ENCODE peak calls at places on chromosomes 1 and 21, in six cellular contexts. One of them, this sample, is unnamed.

GRCh38 chr1:176983786-176984185 is 180.7 kb downstream of the ASTN1 start:
- DNase-seq in ovary: no peak
- DNase-seq in right cardiac atrium: no peak
- DNase-seq in stomach: no peak
- DNase-seq in fibroblast of lung: no peak
- DNase-seq in CD8-positive, alpha-beta memory T cell: no peak
- DNase-seq in this sample: no peak

GRCh38 chr1:6350416-6351088 is 43.0 kb downstream of the ACOT7 start:
- DNase-seq in ovary: no peak
- DNase-seq in right cardiac atrium: peak; percentile 86
- DNase-seq in stomach: peak; percentile 93
- DNase-seq in fibroblast of lung: no peak
- DNase-seq in CD8-positive, alpha-beta memory T cell: no peak
- DNase-seq in this sample: peak; percentile 65

GRCh38 chr1:178102218-178102617 is 8.3 kb downstream of the RASAL2 start:
- DNase-seq in ovary: no peak
- DNase-seq in right cardiac atrium: no peak
- DNase-seq in stomach: no peak
- DNase-seq in fibroblast of lung: no peak
- DNase-seq in CD8-positive, alpha-beta memory T cell: no peak
- DNase-seq in this sample: no peak

GRCh38 chr1:54335396-54336056 is 70.7 kb downstream of the SSBP3 start:
- DNase-seq in ovary: peak; percentile 72
- DNase-seq in right cardiac atrium: peak; percentile 86
- DNase-seq in stomach: peak; percentile 57
- DNase-seq in fibroblast of lung: peak; percentile 95
- DNase-seq in CD8-positive, alpha-beta memory T cell: no peak
- DNase-seq in this sample: peak; percentile 52

GRCh38 chr1:37634554-37635308 is at the start of gene RSPO1:
- DNase-seq in ovary: peak; percentile 45
- DNase-seq in right cardiac atrium: no peak
- DNase-seq in stomach: no peak
- DNase-seq in fibroblast of lung: peak; percentile 20
- DNase-seq in CD8-positive, alpha-beta memory T cell: no peak
- DNase-seq in this sample: peak; percentile 13

GRCh38 chr1:65478379-65479026 is 58.0 kb downstream of the LEPR start:
- DNase-seq in ovary: no peak
- DNase-seq in right cardiac atrium: no peak
- DNase-seq in stomach: no peak
- DNase-seq in fibroblast of lung: peak; percentile 38
- DNase-seq in CD8-positive, alpha-beta memory T cell: no peak
- DNase-seq in this sample: no peak

GRCh38 chr1:8667869-8668595 is 149.4 kb downstream of the RERE start:
- DNase-seq in ovary: no peak
- DNase-seq in right cardiac atrium: no peak
- DNase-seq in stomach: no peak
- DNase-seq in fibroblast of lung: peak; percentile 56
- DNase-seq in CD8-positive, alpha-beta memory T cell: no peak
- DNase-seq in this sample: no peak

GRCh38 chr1:27605796-27606707 is 2.1 kb upstream of the AHDC1 start:
- DNase-seq in ovary: peak; percentile 71
- DNase-seq in right cardiac atrium: peak; percentile 75
- DNase-seq in stomach: peak; percentile 51
- DNase-seq in fibroblast of lung: peak; percentile 69
- DNase-seq in CD8-positive, alpha-beta memory T cell: peak; percentile 72
- DNase-seq in this sample: no peak

GRCh38 chr1:151199860-151200581 is 1.7 kb downstream of the PIP5K1A start:
- DNase-seq in ovary: no peak
- DNase-seq in right cardiac atrium: no peak
- DNase-seq in stomach: no peak
- DNase-seq in fibroblast of lung: peak; percentile 80
- DNase-seq in CD8-positive, alpha-beta memory T cell: no peak
- DNase-seq in this sample: no peak

GRCh38 chr1:33143698-33144097 is 38.1 kb downstream of the TRIM62 start:
- DNase-seq in ovary: no peak
- DNase-seq in right cardiac atrium: no peak
- DNase-seq in stomach: no peak
- DNase-seq in fibroblast of lung: peak; percentile 83
- DNase-seq in CD8-positive, alpha-beta memory T cell: no peak
- DNase-seq in this sample: no peak

GRCh38 chr1:44261475-44261853 is 48.2 kb downstream of the DMAP1 start:
- DNase-seq in ovary: no peak
- DNase-seq in right cardiac atrium: no peak
- DNase-seq in stomach: no peak
- DNase-seq in fibroblast of lung: no peak
- DNase-seq in CD8-positive, alpha-beta memory T cell: no peak
- DNase-seq in this sample: no peak

GRCh38 chr21:39048064-39048463 is 135.2 kb downstream of the PSMG1 start:
- DNase-seq in ovary: no peak
- DNase-seq in right cardiac atrium: peak; percentile 63
- DNase-seq in stomach: no peak
- DNase-seq in fibroblast of lung: peak; percentile 38
- DNase-seq in CD8-positive, alpha-beta memory T cell: no peak
- DNase-seq in this sample: no peak

GRCh38 chr1:22045604-22046228 is 6.8 kb upstream of the CDC42 start:
- DNase-seq in ovary: no peak
- DNase-seq in right cardiac atrium: no peak
- DNase-seq in stomach: no peak
- DNase-seq in fibroblast of lung: no peak
- DNase-seq in CD8-positive, alpha-beta memory T cell: no peak
- DNase-seq in this sample: no peak

GRCh38 chr21:26795398-26795790 is 49.8 kb downstream of the ADAMTS1 start:
- DNase-seq in ovary: no peak
- DNase-seq in right cardiac atrium: no peak
- DNase-seq in stomach: no peak
- DNase-seq in fibroblast of lung: no peak
- DNase-seq in CD8-positive, alpha-beta memory T cell: no peak
- DNase-seq in this sample: no peak

GRCh38 chr1:241603626-241604337 is 36.4 kb downstream of the CHML start:
- DNase-seq in ovary: no peak
- DNase-seq in right cardiac atrium: no peak
- DNase-seq in stomach: no peak
- DNase-seq in fibroblast of lung: peak; percentile 87
- DNase-seq in CD8-positive, alpha-beta memory T cell: no peak
- DNase-seq in this sample: no peak

GRCh38 chr1:160129966-160130365 is 14.4 kb downstream of the ATP1A2 start:
- DNase-seq in ovary: no peak
- DNase-seq in right cardiac atrium: no peak
- DNase-seq in stomach: no peak
- DNase-seq in fibroblast of lung: no peak
- DNase-seq in CD8-positive, alpha-beta memory T cell: peak; percentile 26
- DNase-seq in this sample: no peak

GRCh38 chr1:154334647-154335350 is 9.5 kb downstream of the ATP8B2 start:
- DNase-seq in ovary: peak; percentile 90
- DNase-seq in right cardiac atrium: peak; percentile 95
- DNase-seq in stomach: peak; percentile 90
- DNase-seq in fibroblast of lung: peak; percentile 84
- DNase-seq in CD8-positive, alpha-beta memory T cell: peak; percentile 94
- DNase-seq in this sample: peak; percentile 90

GRCh38 chr1:230429072-230429735 is 3.1 kb upstream of the PGBD5 start:
- DNase-seq in ovary: no peak
- DNase-seq in right cardiac atrium: no peak
- DNase-seq in stomach: no peak
- DNase-seq in fibroblast of lung: no peak
- DNase-seq in CD8-positive, alpha-beta memory T cell: no peak
- DNase-seq in this sample: no peak

GRCh38 chr1:230430499-230430898 is 4.4 kb upstream of the PGBD5 start:
- DNase-seq in ovary: no peak
- DNase-seq in right cardiac atrium: no peak
- DNase-seq in stomach: no peak
- DNase-seq in fibroblast of lung: no peak
- DNase-seq in CD8-positive, alpha-beta memory T cell: no peak
- DNase-seq in this sample: no peak

GRCh38 chr1:230427477-230427876 is 1.3 kb upstream of the PGBD5 start:
- DNase-seq in ovary: no peak
- DNase-seq in right cardiac atrium: no peak
- DNase-seq in stomach: no peak
- DNase-seq in fibroblast of lung: no peak
- DNase-seq in CD8-positive, alpha-beta memory T cell: no peak
- DNase-seq in this sample: no peak

GRCh38 chr1:230427981-230428380 is 1.8 kb upstream of the PGBD5 start:
- DNase-seq in ovary: no peak
- DNase-seq in right cardiac atrium: no peak
- DNase-seq in stomach: no peak
- DNase-seq in fibroblast of lung: no peak
- DNase-seq in CD8-positive, alpha-beta memory T cell: no peak
- DNase-seq in this sample: no peak

GRCh38 chr1:230431517-230431916 is 5.4 kb upstream of the PGBD5 start:
- DNase-seq in ovary: no peak
- DNase-seq in right cardiac atrium: no peak
- DNase-seq in stomach: no peak
- DNase-seq in fibroblast of lung: no peak
- DNase-seq in CD8-positive, alpha-beta memory T cell: no peak
- DNase-seq in this sample: no peak
- H3K4me3 ChIP-seq in ovary: no peak overlapping the region
- H3K4me3 ChIP-seq in right cardiac atrium: no peak overlapping the region
- H3K4me3 ChIP-seq in stomach: no peak overlapping the region
- H3K4me3 ChIP-seq in fibroblast of lung: no peak overlapping the region
- H3K4me3 ChIP-seq in CD8-positive, alpha-beta memory T cell: no peak overlapping the region
- H3K4me3 ChIP-seq in this sample: no peak overlapping the region

GRCh38 chr1:115286431-115287205 is 51.4 kb downstream of the NGF start:
- DNase-seq in ovary: no peak
- DNase-seq in right cardiac atrium: no peak
- DNase-seq in stomach: no peak
- DNase-seq in fibroblast of lung: no peak
- DNase-seq in CD8-positive, alpha-beta memory T cell: no peak
- DNase-seq in this sample: no peak

GRCh38 chr1:115283681-115284146 is 54.3 kb downstream of the NGF start:
- DNase-seq in ovary: peak; percentile 71
- DNase-seq in right cardiac atrium: peak; percentile 87
- DNase-seq in stomach: no peak
- DNase-seq in fibroblast of lung: no peak
- DNase-seq in CD8-positive, alpha-beta memory T cell: no peak
- DNase-seq in this sample: no peak

GRCh38 chr1:115283249-115283648 is 54.8 kb downstream of the NGF start:
- DNase-seq in ovary: no peak
- DNase-seq in right cardiac atrium: peak; percentile 80
- DNase-seq in stomach: no peak
- DNase-seq in fibroblast of lung: no peak
- DNase-seq in CD8-positive, alpha-beta memory T cell: no peak
- DNase-seq in this sample: no peak

GRCh38 chr1:115282825-115283224 is 55.2 kb downstream of the NGF start:
- DNase-seq in ovary: peak; percentile 93
- DNase-seq in right cardiac atrium: peak; percentile 95
- DNase-seq in stomach: peak; percentile 26
- DNase-seq in fibroblast of lung: peak; percentile 74
- DNase-seq in CD8-positive, alpha-beta memory T cell: no peak
- DNase-seq in this sample: peak; percentile 33

DNA sequence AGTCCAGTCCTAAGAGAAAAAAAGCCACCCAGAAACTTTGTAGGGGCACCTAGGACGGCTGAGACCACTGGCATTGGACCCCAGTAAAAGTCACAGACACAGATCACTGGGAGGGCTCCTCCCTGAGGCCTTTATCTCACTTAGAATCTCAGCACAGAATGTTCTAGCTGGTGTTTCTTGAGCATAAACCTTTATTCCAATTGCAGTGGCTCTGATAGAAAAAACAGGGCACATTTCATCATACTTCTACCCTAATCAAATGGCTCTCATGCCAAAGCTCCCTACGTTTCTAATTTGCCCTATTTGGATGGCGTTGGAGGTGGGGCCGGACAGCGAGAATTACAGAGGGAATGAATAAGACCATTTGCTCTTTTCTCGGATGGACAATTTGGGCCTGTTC is 53.8 kb downstream of the NGF start:
- DNase-seq in ovary: no peak
- DNase-seq in right cardiac atrium: peak; percentile 76
- DNase-seq in stomach: no peak
- DNase-seq in fibroblast of lung: peak; percentile 37
- DNase-seq in CD8-positive, alpha-beta memory T cell: no peak
- DNase-seq in this sample: no peak
- H3K4me3 ChIP-seq in ovary: no peak overlapping the region
- H3K4me3 ChIP-seq in right cardiac atrium: no peak overlapping the region
- H3K4me3 ChIP-seq in stomach: no peak overlapping the region
- H3K4me3 ChIP-seq in fibroblast of lung: no peak overlapping the region
- H3K4me3 ChIP-seq in CD8-positive, alpha-beta memory T cell: no peak overlapping the region
- H3K4me3 ChIP-seq in this sample: no peak overlapping the region

GRCh38 chr1:207818971-207819451 is 67.2 kb downstream of the CD46 start:
- DNase-seq in ovary: no peak
- DNase-seq in right cardiac atrium: no peak
- DNase-seq in stomach: no peak
- DNase-seq in fibroblast of lung: peak; percentile 63
- DNase-seq in CD8-positive, alpha-beta memory T cell: no peak
- DNase-seq in this sample: no peak
- H3K4me3 ChIP-seq in ovary: peak overlapping the region; percentile 78
- H3K4me3 ChIP-seq in right cardiac atrium: peak overlapping the region; percentile 80
- H3K4me3 ChIP-seq in stomach: peak overlapping the region; percentile 64
- H3K4me3 ChIP-seq in fibroblast of lung: no peak overlapping the region
- H3K4me3 ChIP-seq in CD8-positive, alpha-beta memory T cell: no peak overlapping the region
- H3K4me3 ChIP-seq in this sample: no peak overlapping the region

GRCh38 chr1:99849413-99849743 is 783 bp upstream of the AGL start:
- DNase-seq in ovary: no peak
- DNase-seq in right cardiac atrium: no peak
- DNase-seq in stomach: no peak
- DNase-seq in fibroblast of lung: peak; percentile 8
- DNase-seq in CD8-positive, alpha-beta memory T cell: no peak
- DNase-seq in this sample: peak; percentile 20

GRCh38 chr1:99850458-99850974 is 355 bp downstream of the AGL start:
- DNase-seq in ovary: no peak
- DNase-seq in right cardiac atrium: no peak
- DNase-seq in stomach: no peak
- DNase-seq in fibroblast of lung: no peak
- DNase-seq in CD8-positive, alpha-beta memory T cell: no peak
- DNase-seq in this sample: no peak

GRCh38 chr1:99849744-99850457 is at the start of gene AGL:
- DNase-seq in ovary: peak; percentile 91
- DNase-seq in right cardiac atrium: peak; percentile 94
- DNase-seq in stomach: peak; percentile 91
- DNase-seq in fibroblast of lung: peak; percentile 74
- DNase-seq in CD8-positive, alpha-beta memory T cell: peak; percentile 92
- DNase-seq in this sample: peak; percentile 95

GRCh38 chr1:99852648-99853047 is 2.5 kb downstream of the AGL start:
- DNase-seq in ovary: no peak
- DNase-seq in right cardiac atrium: no peak
- DNase-seq in stomach: no peak
- DNase-seq in fibroblast of lung: peak; percentile 13
- DNase-seq in CD8-positive, alpha-beta memory T cell: no peak
- DNase-seq in this sample: no peak

DNA sequence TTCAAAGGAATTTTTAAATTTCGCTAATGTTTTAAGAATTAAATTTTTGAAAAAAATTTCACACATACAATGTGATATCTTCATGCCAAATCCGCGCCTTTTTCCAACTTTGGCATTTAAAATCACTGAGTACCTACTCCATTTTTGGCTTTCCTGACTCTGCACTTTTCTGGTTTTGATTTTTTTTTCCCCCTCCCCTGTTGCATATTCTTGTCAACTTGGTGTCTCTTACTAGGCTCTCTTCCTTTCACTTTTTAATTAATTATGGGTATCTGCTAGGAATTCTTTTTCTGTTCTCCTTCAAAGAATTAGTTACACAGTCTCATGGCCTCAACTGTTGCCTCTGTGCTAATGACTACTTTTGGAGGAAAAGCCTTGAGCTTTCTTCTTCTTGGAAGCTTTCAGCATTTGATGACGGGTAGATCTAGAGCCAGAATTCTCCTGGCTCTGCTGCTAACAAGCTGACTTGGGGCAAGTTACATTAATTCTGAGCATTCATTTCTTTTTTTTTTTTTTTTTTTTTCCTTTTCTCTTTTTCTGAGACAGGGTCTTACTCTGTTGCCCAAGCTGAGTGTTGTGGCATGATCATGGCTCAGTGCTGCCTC is 1.8 kb downstream of the AGL start:
- DNase-seq in ovary: no peak
- DNase-seq in right cardiac atrium: no peak
- DNase-seq in stomach: no peak
- DNase-seq in fibroblast of lung: no peak
- DNase-seq in CD8-positive, alpha-beta memory T cell: no peak
- DNase-seq in this sample: no peak
- H3K4me3 ChIP-seq in ovary: no peak overlapping the region
- H3K4me3 ChIP-seq in right cardiac atrium: peak overlapping the region; percentile 49
- H3K4me3 ChIP-seq in stomach: no peak overlapping the region
- H3K4me3 ChIP-seq in fibroblast of lung: no peak overlapping the region
- H3K4me3 ChIP-seq in CD8-positive, alpha-beta memory T cell: no peak overlapping the region
- H3K4me3 ChIP-seq in this sample: no peak overlapping the region